ENCODE peak calls at places on chromosomes 5 and 9, in six cellular contexts. I is thoracic aorta, D is fibroblast of lung, N is osteocyte, P is body of pancreas, V is T-helper 9 cell. Q is an unnamed sample.

GRCh38 chr5:169945831-169946261 is 34.4 kb downstream of the INSYN2B start:
- DNase-seq in P (no peak), V (no peak), I (no peak), N (no peak), D (peak; percentile 94), Q (no peak)

GRCh38 chr9:7844283-7844682 is 44.7 kb upstream of the DMAC1 start:
- DNase-seq in N (no peak), V (no peak), D (peak; percentile 45), I (no peak), P (no peak), Q (no peak)

GRCh38 chr5:180860273-180860886 is 696 bp downstream of the ZFP62 start:
- DNase-seq in D (peak; percentile 27), V (peak; percentile 26), N (no peak), I (no peak), P (peak; percentile 31), Q (peak; percentile 36)

GRCh38 chr9:6984941-6985578 is 227.3 kb downstream of the KDM4C start:
- DNase-seq in N (no peak), D (no peak), I (no peak), P (no peak), V (no peak), Q (no peak)

GRCh38 chr5:111453290-111453689 is 59.0 kb downstream of the STARD4 start:
- DNase-seq in D (no peak), V (no peak), N (no peak), I (no peak), P (no peak), Q (no peak)

GRCh38 chr9:123000371-123001068 is 32.9 kb upstream of the GPR21 start:
- DNase-seq in I (no peak), N (no peak), P (no peak), V (no peak), D (no peak), Q (no peak)

GRCh38 chr9:17402309-17402708 is 176.6 kb upstream of the SH3GL2 start:
- DNase-seq in N (no peak), D (peak; percentile 49), V (no peak), I (no peak), P (no peak), Q (no peak)

GRCh38 chr9:14428781-14429230 is 114.9 kb upstream of the NFIB start:
- DNase-seq in V (peak; percentile 19), N (peak; percentile 90), I (peak; percentile 11), D (peak; percentile 84), P (peak; percentile 71), Q (peak; percentile 5)

GRCh38 chr5:1895771-1896420 is 13.2 kb upstream of the IRX4 start:
- DNase-seq in V (no peak), D (no peak), I (no peak), N (no peak), P (no peak), Q (no peak)